ENCODE peak calls at places on chromosomes 5 and 9, in eight cellular contexts. E, T, L, V, D, B, J and P are unnamed samples.

GRCh38 chr5:52603742-52604141 is 184.0 kb upstream of the ITGA1 start:
- DNase-seq in E (no peak), T (no peak), L (no peak), V (no peak), D (no peak), B (no peak), J (no peak), P (no peak)

GRCh38 chr9:99357575-99357974 is 135.5 kb downstream of the SEC61B start:
- DNase-seq in E (no peak), T (no peak), L (no peak), V (no peak), D (no peak), B (peak; percentile 37), J (no peak), P (no peak)

GRCh38 chr5:122192883-122193496 is 63.6 kb downstream of the ZNF474 start:
- DNase-seq in E (peak; percentile 83), T (peak; percentile 80), L (peak; percentile 69), V (peak; percentile 57), D (peak; percentile 93), B (peak; percentile 83), J (no peak), P (peak; percentile 65)

GRCh38 chr5:132776077-132776931 is 735 bp downstream of the SEPTIN8 start:
- DNase-seq in E (peak; percentile 65), T (peak; percentile 55), L (peak; percentile 47), V (no peak), D (peak; percentile 84), B (peak; percentile 70), J (no peak), P (peak; percentile 41)

GRCh38 chr5:78604693-78605092 is 43.9 kb downstream of the LHFPL2 start:
- DNase-seq in E (no peak), T (no peak), L (no peak), V (no peak), D (no peak), B (no peak), J (no peak), P (no peak)

GRCh38 chr5:143495823-143496275 is 92.4 kb upstream of the NR3C1 start:
- DNase-seq in E (no peak), T (no peak), L (peak; percentile 36), V (peak; percentile 50), D (peak; percentile 80), B (peak; percentile 30), J (no peak), P (peak; percentile 69)

GRCh38 chr5:78293856-78294249 is 645 bp downstream of the AP3B1 start:
- DNase-seq in E (peak; percentile 25), T (no peak), L (peak; percentile 11), V (no peak), D (peak; percentile 58), B (no peak), J (no peak), P (no peak)

GRCh38 chr5:178261666-178262600 is 29.3 kb upstream of the PHYKPL start:
- DNase-seq in E (no peak), T (no peak), L (no peak), V (no peak), D (no peak), B (no peak), J (no peak), P (no peak)

GRCh38 chr5:50934343-50934742 is 267.9 kb downstream of the PARP8 start:
- DNase-seq in E (no peak), T (no peak), L (no peak), V (no peak), D (no peak), B (no peak), J (no peak), P (no peak)

GRCh38 chr9:125522328-125522725 is 184.7 kb downstream of the MAPKAP1 start:
- DNase-seq in E (peak; percentile 92), T (no peak), L (peak; percentile 63), V (no peak), D (peak; percentile 14), B (peak; percentile 70), J (no peak), P (peak; percentile 32)

GRCh38 chr9:26193237-26193636 is 515.0 kb upstream of the TUSC1 start:
- DNase-seq in E (no peak), T (no peak), L (no peak), V (no peak), D (no peak), B (no peak), J (no peak), P (no peak)